ENCODE peak calls at places on chromosomes 5 and 9, in ten cellular contexts. F is brain microvascular endothelial cell, X is PC-3, Y is neural progenitor cell, L is A549, D is IMR-90, E is heart left ventricle, V is upper lobe of left lung, A is sigmoid colon, I is heart right ventricle. Z is an unnamed sample.

GRCh38 chr5:145776886-145777285 is 58.3 kb downstream of the PRELID2 start:
- DNase-seq in F (peak), D (peak), Y (no peak), L (no peak), A (no peak), X (peak), E (no peak), I (no peak), V (no peak), Z (no peak)

GRCh38 chr9:116549061-116549664 is 137.9 kb upstream of the TRIM32 start:
- DNase-seq in Y (no peak), X (peak), D (peak), I (peak), V (peak), F (peak), E (peak), L (peak), A (peak), Z (no peak)

GRCh38 chr5:65801332-65801731 is 79.3 kb downstream of the NLN start:
- DNase-seq in X (no peak), Y (no peak), D (peak), A (no peak), F (peak), V (no peak), E (no peak), I (no peak), L (no peak), Z (no peak)

GRCh38 chr9:96080364-96080763 is 204.9 kb downstream of the ERCC6L2 start:
- DNase-seq in A (peak), X (peak), I (no peak), Y (no peak), D (no peak), E (no peak), V (no peak), L (peak), F (no peak), Z (no peak)

GRCh38 chr5:90793183-90793582 is 234.6 kb downstream of the ADGRV1 start:
- DNase-seq in Y (no peak), D (no peak), V (no peak), L (no peak), A (no peak), E (no peak), X (peak), F (no peak), I (no peak), Z (no peak)

GRCh38 chr5:37833990-37834389 is 5.9 kb downstream of the GDNF start:
- DNase-seq in V (no peak), X (no peak), Y (peak), F (no peak), I (no peak), D (no peak), E (no peak), L (no peak), A (no peak), Z (no peak)

GRCh38 chr5:77390795-77391194 is 101.3 kb downstream of the WDR41 start:
- DNase-seq in E (no peak), D (peak), Y (no peak), L (no peak), X (peak), F (peak), I (no peak), V (no peak), A (no peak), Z (no peak)

GRCh38 chr5:172502410-172502809 is 48.1 kb upstream of the SH3PXD2B start:
- DNase-seq in Y (no peak), V (no peak), D (no peak), X (no peak), A (peak), L (no peak), E (peak), I (peak), F (no peak), Z (no peak)

GRCh38 chr9:79796411-79796810 is 224.6 kb downstream of the TLE4 start:
- DNase-seq in A (no peak), I (no peak), X (no peak), L (no peak), F (no peak), V (no peak), D (no peak), E (no peak), Y (no peak), Z (no peak)

GRCh38 chr5:174688441-174689354 is 35.7 kb upstream of the MSX2 start:
- DNase-seq in F (no peak), D (no peak), I (no peak), A (no peak), X (no peak), Y (peak), E (no peak), L (no peak), V (no peak), Z (no peak)

GRCh38 chr5:113321266-113321665 is 113.5 kb downstream of the TSSK1B start:
- DNase-seq in Y (no peak), A (no peak), F (no peak), E (no peak), L (no peak), D (no peak), I (peak), X (no peak), V (no peak), Z (no peak)

GRCh38 chr5:37721447-37721871 is 118.4 kb downstream of the GDNF start:
- DNase-seq in L (no peak), D (peak), X (no peak), V (no peak), Y (no peak), E (no peak), I (no peak), F (peak), A (no peak), Z (no peak)

GRCh38 chr9:12798066-12798770 is 23.4 kb downstream of the LURAP1L start:
- DNase-seq in X (peak), V (no peak), Y (no peak), A (no peak), E (no peak), I (no peak), F (no peak), D (no peak), L (no peak), Z (no peak)

GRCh38 chr5:158451203-158451982 is 592.4 kb upstream of the CLINT1 start:
- DNase-seq in L (no peak), V (no peak), X (no peak), D (peak), I (peak), A (peak), Y (peak), F (peak), E (peak), Z (no peak)

GRCh38 chr5:177489119-177489716 is 8.2 kb downstream of the PDLIM7 start:
- DNase-seq in F (no peak), A (no peak), I (no peak), E (no peak), L (no peak), Y (peak), V (peak), D (no peak), X (no peak), Z (no peak)

GRCh38 chr5:111779260-111780254 is 22.6 kb upstream of the NREP start:
- DNase-seq in D (peak), I (peak), F (no peak), V (no peak), Y (no peak), A (no peak), X (peak), E (peak), L (no peak), Z (no peak)

GRCh38 chr5:108634251-108634950 is 113.3 kb upstream of the FER start:
- DNase-seq in V (no peak), D (peak), F (no peak), X (no peak), E (no peak), Y (no peak), A (no peak), L (no peak), I (no peak), Z (no peak)

GRCh38 chr5:144104086-144104485 is 66.4 kb downstream of the YIPF5 start:
- DNase-seq in Y (no peak), E (no peak), I (no peak), A (no peak), V (no peak), X (no peak), L (no peak), D (no peak), F (no peak), Z (no peak)

GRCh38 chr9:98356953-98357352 is 101.5 kb upstream of the TBC1D2 start:
- DNase-seq in V (no peak), X (peak), I (no peak), F (peak), D (peak), L (no peak), E (no peak), Y (no peak), A (no peak), Z (no peak)

GRCh38 chr5:78518365-78519197 is 130.0 kb downstream of the LHFPL2 start:
- DNase-seq in L (peak), A (peak), D (peak), X (peak), E (no peak), Y (no peak), V (no peak), I (no peak), F (peak), Z (no peak)

GRCh38 chr9:69174645-69175487 is 789 bp downstream of the TJP2 start:
- DNase-seq in L (no peak), D (peak), V (no peak), I (peak), Y (peak), A (peak), X (peak), E (peak), F (peak), Z (no peak)

GRCh38 chr9:132129535-132129934 is 32.3 kb upstream of the NTNG2 start:
- DNase-seq in Y (no peak), E (no peak), L (no peak), X (no peak), D (no peak), A (no peak), I (no peak), F (no peak), V (no peak), Z (no peak)

GRCh38 chr5:97644206-97644605 is 461.2 kb upstream of the RIOK2 start:
- DNase-seq in Y (no peak), D (no peak), E (no peak), A (no peak), V (no peak), F (no peak), X (no peak), I (no peak), L (no peak), Z (no peak)

GRCh38 chr9:119453490-119453911 is 84.3 kb upstream of the BRINP1 start:
- DNase-seq in V (no peak), Y (no peak), F (no peak), A (no peak), D (no peak), X (no peak), L (no peak), E (no peak), I (no peak), Z (no peak)

GRCh38 chr9:101027733-101028345 is 688 bp upstream of the PLPPR1 start:
- DNase-seq in V (no peak), X (no peak), Y (peak), D (no peak), I (no peak), E (no peak), F (no peak), A (no peak), L (no peak), Z (no peak)

GRCh38 chr9:35035851-35036701 is 36.3 kb downstream of the VCP start:
- DNase-seq in A (peak), F (peak), V (peak), I (peak), X (no peak), D (peak), Y (no peak), L (no peak), E (peak), Z (no peak)
- H3K4me3 ChIP-seq in A (peak), F (peak), V (peak), I (peak), X (no peak), D (peak), Y (no peak), L (no peak), E (peak), Z (no peak)

GRCh38 chr5:125376059-125376641 is 629.7 kb upstream of the ZNF608 start:
- DNase-seq in D (no peak), L (no peak), X (no peak), V (no peak), Y (no peak), F (no peak), I (no peak), A (no peak), E (no peak), Z (no peak)

GRCh38 chr5:125370486-125370885 is 624.0 kb upstream of the ZNF608 start:
- DNase-seq in L (no peak), D (no peak), V (no peak), X (no peak), A (no peak), Y (no peak), E (no peak), F (no peak), I (no peak), Z (no peak)

GRCh38 chr5:125375143-125375542 is 628.7 kb upstream of the ZNF608 start:
- DNase-seq in F (no peak), A (no peak), X (no peak), E (no peak), I (no peak), V (no peak), D (no peak), Y (no peak), L (no peak), Z (no peak)

GRCh38 chr5:125377151-125377550 is 630.7 kb upstream of the ZNF608 start:
- DNase-seq in L (no peak), V (no peak), E (no peak), F (no peak), Y (peak), D (no peak), I (no peak), A (no peak), X (no peak), Z (no peak)

DNA sequence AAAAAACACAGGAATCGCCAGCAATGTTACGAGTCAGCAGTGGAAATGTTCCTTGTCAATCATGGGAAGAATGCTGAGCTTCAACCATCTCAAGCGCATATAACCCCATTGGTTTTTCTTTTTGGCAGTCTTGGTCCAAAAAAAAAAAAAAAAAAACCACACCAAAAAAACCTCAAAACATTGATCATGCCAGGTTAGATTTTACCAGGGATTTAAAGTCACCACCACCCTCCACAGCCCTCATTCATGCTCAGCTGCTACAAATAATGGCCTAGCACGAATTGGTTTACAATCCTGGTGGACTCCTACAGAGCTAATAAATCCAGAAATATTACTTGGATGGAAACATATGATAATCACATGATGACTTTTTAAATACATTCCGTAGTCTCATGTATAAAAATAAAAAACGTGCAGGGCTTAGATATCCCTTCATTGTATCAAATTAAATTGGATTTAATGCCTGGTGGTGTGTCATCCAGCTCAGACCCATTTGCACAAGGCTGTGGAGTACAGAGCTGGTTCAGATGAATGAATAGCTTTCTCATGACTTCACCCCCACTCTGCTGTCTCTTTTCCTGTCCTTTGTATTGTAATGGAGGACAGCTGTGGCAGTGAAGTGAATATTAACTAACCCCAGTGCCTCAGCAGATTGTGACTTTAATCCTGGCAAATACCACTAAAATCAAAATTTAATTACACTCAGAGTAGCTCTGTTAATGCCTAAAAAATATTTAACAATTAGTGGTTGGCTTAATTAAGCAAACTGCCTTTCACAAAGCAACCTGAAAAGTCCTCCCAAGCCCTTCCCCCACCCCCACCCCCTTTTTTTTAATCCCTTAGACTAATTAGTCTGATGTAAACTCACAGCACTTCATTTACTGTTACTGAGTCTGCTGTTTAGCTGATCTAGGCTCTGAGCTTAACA is 626.5 kb upstream of the ZNF608 start:
- DNase-seq in V (no peak), E (no peak), D (peak), X (peak), F (peak), Y (peak), I (no peak), L (no peak), A (no peak), Z (no peak)
- H3K27ac ChIP-seq in V (no peak), E (no peak), D (no peak), X (no peak), F (no peak), Y (peak), I (no peak), L (no peak), A (no peak), Z (no peak)

GRCh38 chr5:69493235-69493925 is 790 bp downstream of the OCLN start:
- DNase-seq in F (no peak), I (peak), V (peak), D (no peak), X (peak), A (no peak), L (peak), E (peak), Y (peak), Z (no peak)
- H3K4me3 ChIP-seq in F (peak), I (peak), V (peak), D (peak), X (peak), A (peak), L (peak), E (peak), Y (peak), Z (peak)

GRCh38 chr5:127442085-127442484 is 75.4 kb upstream of the PRRC1 start:
- DNase-seq in I (no peak), Y (no peak), D (peak), X (peak), L (peak), V (no peak), E (no peak), F (no peak), A (no peak), Z (no peak)
- H3K27ac ChIP-seq in I (no peak), Y (no peak), D (no peak), X (no peak), L (no peak), V (no peak), E (no peak), F (no peak), A (no peak), Z (no peak)

DNA sequence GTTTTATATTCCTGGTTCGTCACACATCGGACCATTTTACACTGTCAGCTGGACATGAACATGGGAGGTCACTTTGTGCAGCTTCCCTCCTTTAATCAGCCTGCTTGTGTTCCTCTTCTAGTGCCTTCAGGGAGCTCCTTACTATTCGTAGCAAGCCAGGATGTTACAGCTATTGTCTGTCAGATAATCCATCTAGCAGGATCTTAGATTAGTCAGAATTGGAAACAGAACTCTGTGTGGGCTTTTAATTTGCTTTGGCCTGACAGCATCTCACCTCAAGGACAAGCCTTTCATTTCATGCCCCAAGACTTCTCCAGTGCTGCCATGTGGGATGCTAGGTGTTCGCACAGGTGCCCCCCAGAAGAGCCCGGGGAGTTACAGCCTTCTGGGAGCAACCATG is 30.2 kb upstream of the EPB41L4B start:
- DNase-seq in I (no peak), F (no peak), V (no peak), E (no peak), D (no peak), X (no peak), A (no peak), Y (no peak), L (no peak), Z (no peak)
- H3K4me3 ChIP-seq in I (no peak), F (no peak), V (no peak), E (no peak), D (no peak), X (no peak), A (no peak), Y (no peak), L (no peak), Z (no peak)

GRCh38 chr5:119343042-119343441 is 12.8 kb upstream of the TNFAIP8 start:
- DNase-seq in I (no peak), A (no peak), Y (no peak), F (no peak), V (no peak), E (no peak), X (no peak), L (no peak), D (peak), Z (no peak)
- H3K27ac ChIP-seq in I (no peak), A (peak), Y (no peak), F (no peak), V (no peak), E (peak), X (no peak), L (no peak), D (peak), Z (no peak)

DNA sequence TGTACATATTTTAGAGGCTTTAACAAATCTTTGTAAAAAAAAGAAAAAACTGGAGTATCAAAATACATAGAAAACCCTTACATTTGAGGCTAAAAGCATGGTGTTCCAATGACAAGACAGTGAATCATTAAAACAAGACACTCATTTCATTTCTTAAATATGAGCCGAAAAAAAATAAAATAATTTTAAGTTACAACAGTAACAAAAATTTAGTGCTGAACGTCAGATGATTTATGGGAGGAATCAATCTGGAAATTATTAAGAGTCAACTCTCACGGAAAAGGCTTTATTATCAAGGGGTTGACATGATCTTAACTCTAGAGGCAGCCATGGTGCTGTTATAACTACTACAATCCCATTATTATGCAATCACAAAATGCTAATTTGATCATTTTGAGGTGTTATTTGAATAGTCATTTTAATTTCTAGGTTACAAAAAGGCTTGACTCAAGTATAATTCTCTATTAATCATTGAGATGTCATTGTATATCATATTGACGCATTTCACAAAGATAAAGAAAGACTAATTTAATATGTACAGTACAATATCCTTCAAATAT is 51.9 kb downstream of the MAPKAP1 start:
- DNase-seq in V (no peak), A (no peak), D (no peak), I (no peak), L (no peak), X (no peak), Y (no peak), F (no peak), E (no peak), Z (no peak)
- H3K4me3 ChIP-seq in V (no peak), A (no peak), D (no peak), I (no peak), L (no peak), X (no peak), Y (no peak), F (no peak), E (no peak), Z (no peak)